ENCODE peak calls at places on chromosomes 3 and 15, in ten cellular contexts. Z is cardiac muscle cell; R is hepatocyte; T is psoas muscle; N is DND-41; H is fibroblast of lung; F is right atrium auricular region; B is heart left ventricle; E is adrenal gland; D is CD8-positive, alpha-beta memory T cell. C is an unnamed sample.

GRCh38 chr15:98896002-98896721 is 111.4 kb downstream of the PGPEP1L start:
- DNase-seq in E (no peak), T (no peak), Z (no peak), H (peak; percentile 92), F (no peak), B (no peak), R (no peak), D (no peak), N (no peak), C (no peak)

GRCh38 chr3:15982667-15983145 is 184.9 kb upstream of the ANKRD28 start:
- DNase-seq in E (no peak), D (no peak), R (no peak), T (peak; percentile 84), F (no peak), B (peak; percentile 25), H (peak; percentile 98), Z (no peak), N (no peak), C (peak; percentile 24)

GRCh38 chr3:152399374-152399773 is 130.6 kb downstream of the MBNL1 start:
- DNase-seq in R (no peak), B (no peak), H (peak; percentile 73), N (no peak), E (no peak), Z (no peak), D (no peak), T (no peak), F (no peak), C (no peak)

GRCh38 chr3:37540786-37541185 is 320.9 kb upstream of the CTDSPL start:
- DNase-seq in E (no peak), N (no peak), B (no peak), D (no peak), Z (no peak), T (peak; percentile 84), F (no peak), R (no peak), H (no peak), C (no peak)

GRCh38 chr3:27160779-27161287 is 208.3 kb downstream of the NEK10 start:
- DNase-seq in D (no peak), B (no peak), H (no peak), E (no peak), N (no peak), T (no peak), R (no peak), F (no peak), Z (no peak), C (no peak)

GRCh38 chr3:46466273-46466672 is 1.6 kb upstream of the LTF start:
- DNase-seq in B (no peak), T (no peak), Z (no peak), N (no peak), D (no peak), H (no peak), E (peak; percentile 10), F (peak; percentile 56), R (no peak), C (peak; percentile 40)

GRCh38 chr15:81146006-81146405 is 11.9 kb downstream of the CFAP161 start:
- DNase-seq in N (no peak), T (no peak), E (no peak), F (no peak), D (no peak), Z (no peak), H (no peak), R (no peak), B (no peak), C (no peak)

GRCh38 chr3:148360046-148360445 is 337.7 kb upstream of the AGTR1 start:
- DNase-seq in N (no peak), E (no peak), H (peak; percentile 78), R (no peak), T (no peak), F (no peak), B (no peak), D (no peak), Z (no peak), C (no peak)

GRCh38 chr3:143653493-143653892 is 194.8 kb downstream of the SLC9A9 start:
- DNase-seq in R (no peak), F (no peak), D (no peak), T (no peak), Z (no peak), N (no peak), B (no peak), H (no peak), E (no peak), C (no peak)

GRCh38 chr15:65355173-65355982 is 22.4 kb downstream of the IGDCC3 start:
- DNase-seq in B (no peak), T (no peak), H (no peak), N (no peak), R (peak; percentile 40), D (no peak), Z (peak; percentile 61), E (no peak), F (no peak), C (no peak)

GRCh38 chr15:66899555-66900350 is 165.6 kb upstream of the SMAD3 start:
- DNase-seq in F (no peak), R (no peak), E (no peak), B (no peak), H (peak; percentile 31), Z (no peak), T (no peak), N (no peak), D (no peak), C (no peak)

GRCh38 chr3:90241481-90241880 is 1134.1 kb downstream of the EPHA3 start:
- DNase-seq in B (no peak), N (no peak), F (no peak), D (no peak), T (no peak), Z (no peak), E (no peak), H (no peak), R (no peak), C (no peak)

GRCh38 chr15:25062551-25063430 is 108.0 kb downstream of the SNRPN start:
- DNase-seq in D (no peak), H (no peak), B (no peak), N (no peak), E (no peak), T (no peak), R (no peak), Z (no peak), F (no peak), C (no peak)
- H3K9me3 ChIP-seq in D (peaks cover 100% of the 10 kb centered on the region), H (peaks cover 55% of the 10 kb centered on the region), B (peaks cover 10% of the 10 kb centered on the region), N (peaks cover 98% of the 10 kb centered on the region), E (peaks cover 98% of the 10 kb centered on the region), T (peaks cover 98% of the 10 kb centered on the region), R (peaks cover 57% of the 10 kb centered on the region), Z (peaks cover 17% of the 10 kb centered on the region), F (peaks cover 87% of the 10 kb centered on the region), C (peaks cover 100% of the 10 kb centered on the region)

DNA sequence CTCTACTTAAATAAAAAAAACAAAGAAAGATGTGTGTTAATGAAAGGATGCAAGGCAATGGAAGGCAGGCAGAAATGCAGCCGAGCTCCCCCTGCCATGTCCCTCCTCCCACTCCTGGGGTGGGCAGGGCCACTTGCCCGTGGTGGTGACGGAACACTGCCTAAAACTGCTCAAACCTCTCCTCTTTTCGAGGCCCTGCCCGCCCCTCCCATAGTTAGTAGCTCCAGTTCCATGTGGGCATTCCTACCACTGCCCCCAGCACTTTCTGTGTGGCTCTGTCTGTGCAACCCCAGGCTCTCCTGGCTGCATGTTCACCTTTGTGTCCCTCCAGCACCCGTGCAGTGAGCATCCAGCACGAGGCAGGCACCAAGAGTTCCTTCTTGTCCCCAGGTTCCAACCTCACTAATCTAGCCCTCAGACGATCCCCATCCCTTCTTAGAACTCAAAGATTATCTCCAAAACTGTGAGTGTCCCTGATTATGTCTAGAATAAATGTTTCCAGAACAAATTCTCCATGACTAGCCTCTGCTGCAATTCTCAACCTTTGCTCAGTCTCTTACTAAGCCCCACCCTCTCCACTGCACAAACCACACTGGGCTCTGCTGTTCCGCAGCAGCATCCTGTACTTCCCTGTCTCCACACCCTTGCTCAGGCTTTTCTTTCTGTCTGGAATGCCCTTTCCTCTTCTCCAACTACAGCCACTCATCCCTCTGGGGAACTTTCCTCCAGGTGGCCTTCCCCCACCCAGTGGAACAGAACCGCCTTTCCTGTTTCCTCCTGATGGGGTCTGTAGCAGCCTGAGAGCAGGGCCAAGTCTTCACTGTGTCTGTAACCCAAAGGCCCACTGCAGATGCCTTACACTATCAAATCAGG is 32.6 kb upstream of the SPTBN5 start:
- DNase-seq in E (no peak), D (no peak), T (no peak), N (no peak), Z (no peak), R (peak; percentile 71), H (no peak), F (no peak), B (no peak), C (no peak)
- H3K4me1 ChIP-seq in E (peaks cover 9% of the 10 kb centered on the region), D (peaks cover 13% of the 10 kb centered on the region), T (peaks cover 43% of the 10 kb centered on the region), N (no peaks in the 10 kb centered on the region), Z (peaks cover 27% of the 10 kb centered on the region), R (peaks cover 70% of the 10 kb centered on the region), H (peaks cover 26% of the 10 kb centered on the region), F (peaks cover 71% of the 10 kb centered on the region), B (peaks cover 62% of the 10 kb centered on the region), C (peaks cover 94% of the 10 kb centered on the region)

GRCh38 chr15:89787946-89788345 is 11.8 kb downstream of the MESP2 start:
- DNase-seq in T (no peak), D (no peak), Z (no peak), B (no peak), F (no peak), H (no peak), R (no peak), E (no peak), N (no peak), C (no peak)
- H3K9me3 ChIP-seq in T (no peaks in the 10 kb centered on the region), D (no peaks in the 10 kb centered on the region), Z (no peaks in the 10 kb centered on the region), B (no peaks in the 10 kb centered on the region), F (no peaks in the 10 kb centered on the region), H (no peaks in the 10 kb centered on the region), R (peaks cover 3% of the 10 kb centered on the region), E (no peaks in the 10 kb centered on the region), N (no peaks in the 10 kb centered on the region), C (peaks cover 3% of the 10 kb centered on the region)

GRCh38 chr3:106829206-106829605 is 548.0 kb upstream of the CCDC54 start:
- DNase-seq in D (no peak), R (no peak), H (peak; percentile 86), T (no peak), B (no peak), N (no peak), Z (no peak), E (no peak), F (no peak), C (no peak)

GRCh38 chr3:106826861-106827311 is 550.4 kb upstream of the CCDC54 start:
- DNase-seq in Z (no peak), T (no peak), D (no peak), B (no peak), N (peak; percentile 43), H (peak; percentile 78), E (no peak), F (no peak), R (no peak), C (no peak)

GRCh38 chr3:106827515-106828213 is 549.6 kb upstream of the CCDC54 start:
- DNase-seq in Z (no peak), B (no peak), T (no peak), D (no peak), F (no peak), H (peak; percentile 70), E (no peak), N (no peak), R (no peak), C (no peak)

GRCh38 chr3:106825962-106826605 is 551.2 kb upstream of the CCDC54 start:
- DNase-seq in E (no peak), F (no peak), B (no peak), R (peak; percentile 23), D (no peak), H (peak; percentile 94), N (no peak), Z (no peak), T (no peak), C (no peak)

DNA sequence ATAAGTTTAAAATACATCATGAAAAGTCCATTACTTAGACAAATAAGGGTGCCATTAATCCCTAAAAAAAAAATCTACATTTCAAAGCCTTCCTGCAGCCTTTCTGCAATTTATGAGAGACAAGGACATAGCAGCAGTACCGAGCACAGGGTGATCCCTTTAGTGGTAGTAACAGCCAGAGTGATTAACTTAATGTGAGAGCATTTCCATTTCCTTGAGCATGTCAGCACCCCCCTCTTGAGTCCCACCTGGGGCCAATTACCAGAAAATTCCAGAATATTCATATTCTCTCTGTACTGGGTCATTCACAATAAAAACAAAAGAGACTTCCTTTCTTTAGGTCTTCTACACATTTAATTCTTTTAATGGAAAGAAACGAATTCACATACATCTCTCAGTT is 546.9 kb upstream of the CCDC54 start:
- DNase-seq in T (no peak), D (no peak), H (no peak), R (no peak), Z (no peak), N (no peak), E (no peak), F (no peak), B (no peak), C (no peak)
- H3K4me1 ChIP-seq in T (no peaks in the 10 kb centered on the region), D (no peaks in the 10 kb centered on the region), H (no peaks in the 10 kb centered on the region), R (peaks cover 18% of the 10 kb centered on the region), Z (no peaks in the 10 kb centered on the region), N (peaks cover 41% of the 10 kb centered on the region), E (no peaks in the 10 kb centered on the region), F (no peaks in the 10 kb centered on the region), B (no peaks in the 10 kb centered on the region), C (peaks cover 7% of the 10 kb centered on the region)